ENCODE peak calls at places on chromosomes 5 and 9, in five cellular contexts. One of them, this sample, is unnamed. For H3K27me3, the result is how much of the 10 kb centered on the place peaks cover.

GRCh38 chr9:75803130-75803529 is 87.3 kb upstream of the PCSK5 start:
- DNase-seq in H9: no peak
- DNase-seq in IMR-90: no peak
- DNase-seq in mesenchymal stem cell: peak
- DNase-seq in H1: no peak
- DNase-seq in this sample: no peak

GRCh38 chr5:149210968-149211495 is 60.6 kb upstream of the AFAP1L1 start:
- DNase-seq in H9: no peak
- DNase-seq in IMR-90: no peak
- DNase-seq in mesenchymal stem cell: peak
- DNase-seq in H1: no peak
- DNase-seq in this sample: peak

GRCh38 chr9:95017062-95017461 is 290.6 kb downstream of the AOPEP start:
- DNase-seq in H9: no peak
- DNase-seq in IMR-90: peak
- DNase-seq in mesenchymal stem cell: no peak
- DNase-seq in H1: no peak
- DNase-seq in this sample: no peak

GRCh38 chr5:52786937-52787599 is 648 bp upstream of the ITGA1 start:
- DNase-seq in H9: peak
- DNase-seq in IMR-90: peak
- DNase-seq in mesenchymal stem cell: peak
- DNase-seq in H1: no peak
- DNase-seq in this sample: no peak

GRCh38 chr5:96529559-96529958 is 96.5 kb upstream of the PCSK1 start:
- DNase-seq in H9: no peak
- DNase-seq in IMR-90: no peak
- DNase-seq in mesenchymal stem cell: no peak
- DNase-seq in H1: no peak
- DNase-seq in this sample: no peak

GRCh38 chr9:23820731-23821399 is 5.2 kb downstream of the ELAVL2 start:
- DNase-seq in H9: peak
- DNase-seq in IMR-90: no peak
- DNase-seq in mesenchymal stem cell: no peak
- DNase-seq in H1: peak
- DNase-seq in this sample: no peak

GRCh38 chr5:43007246-43007910 is 32.7 kb downstream of the ANXA2R start:
- DNase-seq in H9: peak
- DNase-seq in IMR-90: peak
- DNase-seq in mesenchymal stem cell: peak
- DNase-seq in H1: peak
- DNase-seq in this sample: peak

GRCh38 chr5:15500326-15500958 is 462 bp downstream of the FBXL7 start:
- DNase-seq in H9: peak
- DNase-seq in IMR-90: peak
- DNase-seq in mesenchymal stem cell: peak
- DNase-seq in H1: peak
- DNase-seq in this sample: peak

GRCh38 chr9:16828335-16829281 is 41.9 kb downstream of the BNC2 start:
- DNase-seq in H9: peak
- DNase-seq in IMR-90: peak
- DNase-seq in mesenchymal stem cell: peak
- DNase-seq in H1: peak
- DNase-seq in this sample: peak

GRCh38 chr9:99142275-99142674 is 37.4 kb downstream of the TGFBR1 start:
- DNase-seq in H9: no peak
- DNase-seq in IMR-90: no peak
- DNase-seq in mesenchymal stem cell: no peak
- DNase-seq in H1: no peak
- DNase-seq in this sample: no peak

GRCh38 chr9:122580360-122580759 is 2.8 kb downstream of the OR1L8 start:
- DNase-seq in H9: no peak
- DNase-seq in IMR-90: peak
- DNase-seq in mesenchymal stem cell: no peak
- DNase-seq in H1: no peak
- DNase-seq in this sample: no peak

GRCh38 chr9:116812231-116813028 is 125.3 kb downstream of the TRIM32 start:
- DNase-seq in H9: no peak
- DNase-seq in IMR-90: peak
- DNase-seq in mesenchymal stem cell: peak
- DNase-seq in H1: no peak
- DNase-seq in this sample: no peak

GRCh38 chr9:132183715-132184114 is 21.9 kb downstream of the NTNG2 start:
- DNase-seq in H9: no peak
- DNase-seq in IMR-90: no peak
- DNase-seq in mesenchymal stem cell: no peak
- DNase-seq in H1: no peak
- DNase-seq in this sample: no peak

GRCh38 chr9:132181796-132182521 is 20.1 kb downstream of the NTNG2 start:
- DNase-seq in H9: no peak
- DNase-seq in IMR-90: peak
- DNase-seq in mesenchymal stem cell: no peak
- DNase-seq in H1: no peak
- DNase-seq in this sample: no peak

GRCh38 chr9:132183134-132183533 is 21.3 kb downstream of the NTNG2 start:
- DNase-seq in H9: no peak
- DNase-seq in IMR-90: no peak
- DNase-seq in mesenchymal stem cell: no peak
- DNase-seq in H1: no peak
- DNase-seq in this sample: no peak

GRCh38 chr9:132185164-132186009 is 23.5 kb downstream of the NTNG2 start:
- DNase-seq in H9: peak
- DNase-seq in IMR-90: no peak
- DNase-seq in mesenchymal stem cell: no peak
- DNase-seq in H1: no peak
- DNase-seq in this sample: no peak

GRCh38 chr9:132182609-132183073 is 20.8 kb downstream of the NTNG2 start:
- DNase-seq in H9: no peak
- DNase-seq in IMR-90: no peak
- DNase-seq in mesenchymal stem cell: no peak
- DNase-seq in H1: no peak
- DNase-seq in this sample: no peak
- H3K27me3 ChIP-seq in H9: under half
- H3K27me3 ChIP-seq in IMR-90: half or more
- H3K27me3 ChIP-seq in mesenchymal stem cell: half or more
- H3K27me3 ChIP-seq in H1: under half
- H3K27me3 ChIP-seq in this sample: under half

GRCh38 chr9:113753398-113754119 is 122.5 kb upstream of the ZNF618 start:
- DNase-seq in H9: no peak
- DNase-seq in IMR-90: no peak
- DNase-seq in mesenchymal stem cell: no peak
- DNase-seq in H1: no peak
- DNase-seq in this sample: no peak

GRCh38 chr9:113755433-113755832 is 120.7 kb upstream of the ZNF618 start:
- DNase-seq in H9: no peak
- DNase-seq in IMR-90: no peak
- DNase-seq in mesenchymal stem cell: no peak
- DNase-seq in H1: no peak
- DNase-seq in this sample: no peak

GRCh38 chr9:113754739-113755138 is 121.4 kb upstream of the ZNF618 start:
- DNase-seq in H9: no peak
- DNase-seq in IMR-90: no peak
- DNase-seq in mesenchymal stem cell: no peak
- DNase-seq in H1: no peak
- DNase-seq in this sample: no peak

DNA sequence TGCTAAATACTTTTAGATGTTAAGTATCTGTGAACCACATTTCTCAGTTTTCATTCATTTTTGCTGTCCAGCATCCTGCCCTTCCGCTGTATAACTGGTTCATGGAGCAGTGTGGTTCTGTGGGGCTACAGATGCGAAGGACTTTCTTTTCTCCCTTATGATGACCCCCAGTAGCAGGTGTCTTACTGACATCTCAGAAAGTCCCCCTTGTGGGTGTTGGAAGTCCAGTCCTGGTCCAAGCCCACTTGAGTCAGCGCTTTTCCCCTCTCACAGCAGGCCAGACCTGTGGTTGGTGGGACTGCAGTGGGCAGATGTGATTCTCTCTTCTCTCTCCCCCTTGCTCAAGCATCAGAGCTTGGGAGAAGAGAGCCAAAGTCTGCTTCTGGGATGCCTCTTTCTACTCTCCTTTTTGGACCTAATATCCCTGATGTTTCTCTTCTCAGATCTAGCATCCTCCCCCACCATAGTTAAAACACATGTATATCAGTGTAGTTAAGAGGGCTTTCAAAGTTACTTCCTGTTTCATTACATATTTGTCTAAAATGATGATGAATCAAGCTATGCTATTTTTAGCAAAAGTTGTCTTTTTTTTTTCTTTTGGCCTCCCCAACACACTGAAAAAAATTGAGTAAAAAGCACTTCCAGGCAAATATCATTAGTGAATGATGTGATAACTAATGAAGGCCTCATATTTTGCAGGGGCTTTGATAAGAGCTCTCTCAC is 119.5 kb upstream of the ZNF618 start:
- DNase-seq in H9: no peak
- DNase-seq in IMR-90: no peak
- DNase-seq in mesenchymal stem cell: no peak
- DNase-seq in H1: no peak
- DNase-seq in this sample: no peak
- H3K18ac ChIP-seq in H9: no peak
- H3K18ac ChIP-seq in IMR-90: no peak
- H3K18ac ChIP-seq in mesenchymal stem cell: no peak
- H3K18ac ChIP-seq in H1: no peak
- H3K18ac ChIP-seq in this sample: no peak

GRCh38 chr5:178272591-178272990 is 40.0 kb upstream of the PHYKPL start:
- DNase-seq in H9: no peak
- DNase-seq in IMR-90: no peak
- DNase-seq in mesenchymal stem cell: no peak
- DNase-seq in H1: no peak
- DNase-seq in this sample: no peak

GRCh38 chr5:178273665-178274541 is 41.3 kb upstream of the PHYKPL start:
- DNase-seq in H9: no peak
- DNase-seq in IMR-90: no peak
- DNase-seq in mesenchymal stem cell: no peak
- DNase-seq in H1: no peak
- DNase-seq in this sample: no peak

GRCh38 chr5:178277346-178277745 is 44.7 kb upstream of the PHYKPL start:
- DNase-seq in H9: no peak
- DNase-seq in IMR-90: no peak
- DNase-seq in mesenchymal stem cell: no peak
- DNase-seq in H1: no peak
- DNase-seq in this sample: no peak

GRCh38 chr5:178273041-178273440 is 40.4 kb upstream of the PHYKPL start:
- DNase-seq in H9: no peak
- DNase-seq in IMR-90: no peak
- DNase-seq in mesenchymal stem cell: no peak
- DNase-seq in H1: no peak
- DNase-seq in this sample: no peak

DNA sequence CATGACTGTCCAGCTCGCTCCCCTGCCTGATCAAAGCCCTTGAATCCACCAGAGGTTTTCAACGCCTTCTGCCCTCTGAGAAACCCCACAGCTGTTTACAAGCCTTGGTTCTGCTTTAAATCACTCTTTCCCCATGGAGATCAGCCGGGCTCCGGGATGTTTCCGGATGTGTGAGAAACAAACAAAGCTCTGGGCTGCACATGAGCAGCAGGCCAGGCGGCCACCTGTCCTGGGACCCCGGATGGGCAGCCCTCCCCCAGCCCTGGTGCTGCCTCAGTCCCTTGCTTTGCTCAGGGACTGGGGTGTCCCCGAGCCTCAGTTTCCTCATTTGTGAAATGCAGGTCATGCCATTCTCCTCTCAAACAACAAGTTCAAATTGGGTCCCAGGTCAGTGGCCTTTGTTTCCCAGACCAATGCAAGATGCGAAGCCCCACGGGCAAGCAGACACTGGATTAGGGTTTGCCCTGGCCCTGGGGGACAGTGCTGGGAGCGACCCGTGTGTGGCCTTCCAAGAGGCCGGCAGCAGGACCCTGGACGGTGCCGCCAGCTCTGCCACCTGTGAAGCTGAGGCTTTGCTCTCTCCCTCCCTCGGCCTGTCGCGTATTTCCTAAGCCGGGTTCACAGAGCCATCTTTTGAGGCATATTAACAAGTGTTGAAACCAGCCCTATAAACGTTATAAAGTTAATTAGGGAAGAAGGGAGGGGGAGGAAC is 42.4 kb upstream of the PHYKPL start:
- DNase-seq in H9: no peak
- DNase-seq in IMR-90: no peak
- DNase-seq in mesenchymal stem cell: peak
- DNase-seq in H1: no peak
- DNase-seq in this sample: no peak
- H3K27ac ChIP-seq in H9: no peak
- H3K27ac ChIP-seq in IMR-90: no peak
- H3K27ac ChIP-seq in mesenchymal stem cell: no peak
- H3K27ac ChIP-seq in H1: no peak
- H3K27ac ChIP-seq in this sample: no peak

DNA sequence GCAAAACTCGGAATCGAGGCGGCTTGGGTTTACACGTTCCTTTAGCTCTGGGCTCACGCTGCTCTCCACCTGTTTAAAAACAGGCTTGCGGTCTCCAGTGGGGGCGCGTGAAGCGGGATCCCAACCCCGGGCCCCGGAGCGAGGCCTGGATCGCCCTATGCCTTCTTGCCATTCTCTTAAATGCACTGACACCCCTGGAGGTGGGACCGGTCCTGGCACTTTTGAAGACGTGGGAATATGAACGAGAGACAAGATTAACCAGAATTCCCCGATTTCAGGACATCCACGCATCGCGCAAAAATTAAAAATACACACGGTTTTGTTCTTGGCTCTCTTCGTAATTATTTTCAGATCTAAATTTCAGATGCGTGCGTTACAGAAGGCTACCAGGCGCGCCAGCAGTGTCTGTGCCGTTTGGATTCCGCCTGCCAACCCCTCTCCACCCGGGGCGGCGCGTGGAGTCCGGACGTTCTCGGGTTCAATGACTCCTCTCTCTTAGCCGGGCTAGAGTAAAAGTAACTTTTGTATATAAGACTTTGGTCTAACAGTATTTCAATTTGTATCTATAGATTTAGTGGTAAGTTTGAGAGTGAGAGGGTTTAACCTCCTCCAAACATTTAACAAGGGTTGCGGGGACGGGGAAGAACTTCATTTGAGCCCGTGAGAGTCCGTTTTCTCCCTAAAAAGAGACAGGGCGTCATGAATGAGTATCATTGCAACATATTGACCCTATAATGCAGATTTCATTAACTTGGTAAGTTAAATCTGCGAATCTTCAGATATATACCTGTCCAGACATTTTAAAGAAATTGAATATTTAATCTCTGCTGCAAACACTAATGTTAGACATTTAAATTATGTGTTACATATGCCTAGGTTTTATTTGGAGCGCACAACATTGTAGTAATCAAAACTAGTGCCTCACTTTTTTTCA is 3.8 kb downstream of the FOXD1 start:
- DNase-seq in H9: peak
- DNase-seq in IMR-90: no peak
- DNase-seq in mesenchymal stem cell: no peak
- DNase-seq in H1: no peak
- DNase-seq in this sample: no peak
- H3K27me3 ChIP-seq in H9: half or more
- H3K27me3 ChIP-seq in IMR-90: under half
- H3K27me3 ChIP-seq in mesenchymal stem cell: under half
- H3K27me3 ChIP-seq in H1: half or more
- H3K27me3 ChIP-seq in this sample: half or more

This sample was measured in neuronal stem cell.